ENCODE peak calls at places on chromosomes 11 and 22, in nine cellular contexts. F, Y, Q, B, A, I, R, M and G are unnamed samples.

GRCh38 chr22:31346733-31347250 is 646 bp upstream of the PATZ1 start:
- DNase-seq in I (no peak), B (peak), Y (no peak), F (peak), A (peak), R (peak), M (peak), Q (no peak), G (peak)

GRCh38 chr11:83971063-83971462 is 684.9 kb upstream of the CCDC90B start:
- DNase-seq in I (no peak), Y (peak), Q (no peak), M (no peak), R (no peak), A (no peak), B (no peak), F (no peak), G (no peak)

GRCh38 chr11:108666373-108666772 is 1.5 kb downstream of the DDX10 start:
- DNase-seq in A (peak), Q (no peak), F (no peak), R (no peak), M (no peak), B (no peak), I (no peak), Y (no peak), G (no peak)

GRCh38 chr11:35515224-35515623 is 10.2 kb downstream of the PAMR1 start:
- DNase-seq in A (peak), R (no peak), I (no peak), F (no peak), Y (no peak), Q (no peak), M (no peak), B (no peak), G (no peak)

GRCh38 chr11:118051611-118052461 is 25.0 kb upstream of the TMPRSS4 start:
- DNase-seq in Y (no peak), F (no peak), Q (no peak), B (peak), A (no peak), I (no peak), R (no peak), M (peak), G (no peak)

GRCh38 chr11:34204396-34205279 is 99.2 kb downstream of the NAT10 start:
- DNase-seq in A (no peak), M (no peak), I (no peak), Y (no peak), B (no peak), R (no peak), Q (peak), F (no peak), G (no peak)

GRCh38 chr22:27748355-27749168 is 53.0 kb downstream of the MN1 start:
- DNase-seq in B (no peak), Y (no peak), F (peak), A (peak), M (no peak), I (peak), Q (no peak), R (no peak), G (no peak)

GRCh38 chr11:72831521-72832300 is 17.5 kb downstream of the ATG16L2 start:
- DNase-seq in A (peak), R (peak), B (peak), Y (no peak), F (peak), I (no peak), Q (peak), M (peak), G (peak)

GRCh38 chr11:85299247-85299646 is 327.9 kb downstream of the DLG2 start:
- DNase-seq in Y (no peak), M (no peak), B (no peak), A (no peak), Q (no peak), F (no peak), R (no peak), I (no peak), G (no peak)

GRCh38 chr22:50522208-50522805 is 3.1 kb downstream of the SCO2 start:
- DNase-seq in A (no peak), M (no peak), B (no peak), Y (no peak), Q (no peak), R (no peak), F (no peak), I (no peak), G (no peak)

GRCh38 chr11:75371930-75372876 is 20.7 kb upstream of the ARRB1 start:
- DNase-seq in R (no peak), B (no peak), F (peak), Y (no peak), A (peak), I (no peak), Q (peak), M (no peak), G (no peak)

GRCh38 chr11:130166457-130166784 is 6.8 kb downstream of the ST14 start:
- DNase-seq in Y (peak), M (no peak), A (peak), R (no peak), B (no peak), Q (peak), F (no peak), I (peak), G (no peak)

GRCh38 chr11:72245232-72245816 is 1.3 kb upstream of the PHOX2A start:
- DNase-seq in R (no peak), Q (no peak), B (no peak), Y (no peak), F (no peak), M (no peak), A (no peak), I (no peak), G (peak)